ENCODE peak calls at places on chromosomes 2 and 18, in five cellular contexts. R is HFFc6, T is tibial artery, U is upper lobe of right lung, K is endothelial cell. C is an unnamed sample.

GRCh38 chr18:6521804-6522418 is 107.2 kb upstream of the L3MBTL4 start:
- DNase-seq in R (no peak), T (no peak), U (no peak), K (peak), C (no peak)

GRCh38 chr2:223954401-223954800 is 2.9 kb upstream of the MRPL44 start:
- DNase-seq in R (peak), T (no peak), U (no peak), K (no peak), C (no peak)

GRCh38 chr2:29487967-29488550 is 372.8 kb downstream of the CLIP4 start:
- DNase-seq in R (no peak), T (no peak), U (no peak), K (no peak), C (no peak)

GRCh38 chr2:145410096-145410495 is 890.2 kb upstream of the ZEB2 start:
- DNase-seq in R (no peak), T (no peak), U (no peak), K (no peak), C (no peak)

GRCh38 chr2:26820932-26821331 is 27.0 kb upstream of the DPYSL5 start:
- DNase-seq in R (no peak), T (no peak), U (no peak), K (no peak), C (no peak)

GRCh38 chr2:109448946-109449788 is 164.6 kb downstream of the SEPTIN10 start:
- DNase-seq in R (no peak), T (peak), U (peak), K (no peak), C (no peak)

GRCh38 chr18:58231930-58232329 is 187.9 kb downstream of the NEDD4L start:
- DNase-seq in R (no peak), T (no peak), U (no peak), K (no peak), C (no peak)

GRCh38 chr18:67386028-67386427 is 130.5 kb downstream of the DSEL start:
- DNase-seq in R (peak), T (no peak), U (no peak), K (no peak), C (no peak)

GRCh38 chr2:20661028-20661980 is 5.6 kb upstream of the GDF7 start:
- DNase-seq in R (peak), T (peak), U (peak), K (peak), C (no peak)

GRCh38 chr2:184425083-184425482 is 173.2 kb upstream of the ZNF804A start:
- DNase-seq in R (no peak), T (no peak), U (no peak), K (no peak), C (no peak)

GRCh38 chr2:239300871-239301742 is 99.7 kb downstream of the HDAC4 start:
- DNase-seq in R (no peak), T (peak), U (peak), K (no peak), C (no peak)

GRCh38 chr2:101827246-101827645 is 129.7 kb downstream of the MAP4K4 start:
- DNase-seq in R (peak), T (no peak), U (no peak), K (no peak), C (no peak)

GRCh38 chr2:224400174-224400810 is 1.6 kb downstream of the FAM124B start:
- DNase-seq in R (no peak), T (no peak), U (no peak), K (no peak), C (no peak)

GRCh38 chr18:67705748-67706147 is 189.2 kb upstream of the DSEL start:
- DNase-seq in R (no peak), T (no peak), U (no peak), K (no peak), C (no peak)

GRCh38 chr2:95384854-95385569 is 17.5 kb upstream of the FAHD2A start:
- DNase-seq in R (no peak), T (peak), U (peak), K (no peak), C (no peak)

GRCh38 chr2:52416340-52416739 is 1351.3 kb upstream of the CHAC2 start:
- DNase-seq in R (no peak), T (no peak), U (no peak), K (no peak), C (no peak)

GRCh38 chr18:74511823-74512222 is 15.7 kb downstream of the CNDP2 start:
- DNase-seq in R (no peak), T (peak), U (no peak), K (no peak), C (no peak)

GRCh38 chr2:23540804-23541360 is 155.9 kb downstream of the KLHL29 start:
- DNase-seq in R (no peak), T (no peak), U (no peak), K (no peak), C (no peak)

GRCh38 chr2:181051861-181052522 is 71.6 kb downstream of the UBE2E3 start:
- DNase-seq in R (no peak), T (no peak), U (no peak), K (no peak), C (no peak)

GRCh38 chr2:20424300-20425290 is 22.3 kb upstream of the RHOB start:
- DNase-seq in R (peak), T (peak), U (peak), K (peak), C (no peak)

GRCh38 chr2:229931241-229931640 is 8.9 kb downstream of the FBXO36 start:
- DNase-seq in R (no peak), T (no peak), U (no peak), K (no peak), C (no peak)

GRCh38 chr2:74778381-74779371 is 55.3 kb upstream of the HK2 start:
- DNase-seq in R (no peak), T (peak), U (no peak), K (peak), C (no peak)

GRCh38 chr2:102418421-102418961 is 4.5 kb upstream of the IL18RAP start:
- DNase-seq in R (no peak), T (no peak), U (no peak), K (no peak), C (no peak)

GRCh38 chr2:127453392-127454171 is 35.4 kb downstream of the PROC start:
- DNase-seq in R (no peak), T (no peak), U (no peak), K (no peak), C (no peak)

GRCh38 chr2:216989335-216990129 is 129.7 kb upstream of the TNP1 start:
- DNase-seq in R (peak), T (no peak), U (no peak), K (no peak), C (no peak)

GRCh38 chr2:62928015-62928414 is 122.6 kb upstream of the OTX1 start:
- DNase-seq in R (no peak), T (no peak), U (no peak), K (no peak), C (no peak)

GRCh38 chr18:26706796-26707406 is 158.5 kb upstream of the KCTD1 start:
- DNase-seq in R (no peak), T (no peak), U (no peak), K (no peak), C (no peak)

GRCh38 chr2:240143801-240144648 is 3.6 kb upstream of the OTOS start:
- DNase-seq in R (peak), T (peak), U (peak), K (peak), C (peak)

GRCh38 chr2:238868067-238868524 is 20.2 kb downstream of the TWIST2 start:
- DNase-seq in R (peak), T (peak), U (peak), K (no peak), C (no peak)

GRCh38 chr2:113826346-113827285 is 63.3 kb upstream of the ACTR3 start:
- DNase-seq in R (no peak), T (no peak), U (no peak), K (no peak), C (no peak)

GRCh38 chr2:237431372-237431771 is 17.4 kb upstream of the COL6A3 start:
- DNase-seq in R (peak), T (no peak), U (no peak), K (no peak), C (no peak)

GRCh38 chr2:105789745-105790466 is 45.2 kb downstream of the NCK2 start:
- DNase-seq in R (peak), T (peak), U (no peak), K (no peak), C (no peak)

GRCh38 chr2:23532311-23533013 is 147.5 kb downstream of the KLHL29 start:
- DNase-seq in R (no peak), T (no peak), U (no peak), K (no peak), C (no peak)

GRCh38 chr2:187078297-187078696 is 229.3 kb upstream of the ZSWIM2 start:
- DNase-seq in R (no peak), T (no peak), U (no peak), K (no peak), C (no peak)

GRCh38 chr18:5868218-5868904 is 27.0 kb downstream of the TMEM200C start:
- DNase-seq in R (peak), T (no peak), U (no peak), K (peak), C (no peak)

GRCh38 chr18:49647496-49648168 is 85.8 kb downstream of the LIPG start:
- DNase-seq in R (no peak), T (no peak), U (no peak), K (no peak), C (no peak)

GRCh38 chr18:24968233-24968775 is 383.7 kb downstream of the ZNF521 start:
- DNase-seq in R (no peak), T (no peak), U (no peak), K (no peak), C (no peak)

GRCh38 chr18:24959100-24959499 is 392.9 kb downstream of the ZNF521 start:
- DNase-seq in R (no peak), T (no peak), U (no peak), K (no peak), C (no peak)

DNA sequence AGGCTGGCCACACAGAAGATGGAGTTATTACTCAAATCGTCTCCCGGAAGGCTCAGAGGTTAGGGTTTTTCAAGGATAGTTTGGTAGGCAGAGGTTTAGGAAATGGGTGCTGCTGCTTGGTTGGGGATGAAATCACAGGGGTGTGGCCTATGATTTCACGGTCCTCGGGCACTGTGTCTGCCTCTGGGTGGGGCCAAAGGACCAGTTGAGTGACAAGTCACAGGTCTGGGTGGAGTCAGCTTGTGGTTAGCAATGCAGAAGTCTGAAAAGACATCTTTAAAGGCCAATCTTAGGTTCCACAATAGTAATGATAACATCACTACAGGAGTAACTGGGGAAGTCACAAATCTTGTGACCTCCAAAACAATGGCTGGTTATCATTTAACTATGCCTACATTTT is 387.8 kb downstream of the ZNF521 start:
- DNase-seq in R (no peak), T (no peak), U (no peak), K (no peak), C (no peak)
- TF ChIP-seq CTCF in R (no peak), T (no peak), U (no peak), K (no peak), C (no peak)

GRCh38 chr2:3457524-3458395 is 61.6 kb downstream of the ADI1 start:
- DNase-seq in R (no peak), T (no peak), U (no peak), K (no peak), C (no peak)

GRCh38 chr2:3458396-3459184 is 60.7 kb downstream of the ADI1 start:
- DNase-seq in R (no peak), T (no peak), U (no peak), K (no peak), C (no peak)

GRCh38 chr2:3460161-3460560 is 59.2 kb downstream of the ADI1 start:
- DNase-seq in R (no peak), T (no peak), U (no peak), K (no peak), C (no peak)

GRCh38 chr2:3460831-3461544 is 58.3 kb downstream of the ADI1 start:
- DNase-seq in R (no peak), T (peak), U (no peak), K (no peak), C (no peak)

GRCh38 chr2:3459185-3460015 is 59.9 kb downstream of the ADI1 start:
- DNase-seq in R (no peak), T (peak), U (peak), K (no peak), C (no peak)
- TF ChIP-seq CTCF in R (no peak), T (no peak), U (no peak), K (no peak), C (no peak)

DNA sequence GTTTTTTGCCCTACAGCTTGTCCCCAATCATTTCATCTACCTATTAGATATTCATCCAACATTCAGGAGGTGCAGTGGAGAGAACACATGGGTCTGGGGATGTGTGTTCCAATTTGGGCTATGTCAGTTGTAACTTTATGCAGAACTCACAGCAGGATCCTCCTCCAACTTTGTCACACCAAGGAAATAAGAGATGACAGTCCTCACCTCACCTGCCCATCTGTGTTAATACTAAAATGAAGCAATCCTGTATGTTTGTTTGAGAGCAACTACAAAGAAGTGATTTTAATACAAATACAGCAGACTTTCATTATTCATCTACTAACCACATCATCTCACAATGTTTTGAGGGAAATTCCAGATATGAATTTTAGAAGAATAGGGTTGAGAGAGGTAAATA is 126.7 kb downstream of the ARHGAP15 start:
- DNase-seq in R (no peak), T (no peak), U (no peak), K (no peak), C (no peak)
- TF ChIP-seq CTCF in R (no peak), T (no peak), U (no peak), K (no peak), C (no peak)

GRCh38 chr2:9703701-9704221 is 73.0 kb upstream of the YWHAQ start:
- DNase-seq in R (peak), T (no peak), U (no peak), K (no peak), C (peak)
- TF ChIP-seq CTCF in R (peak), T (no peak), U (no peak), K (no peak), C (no peak)

DNA sequence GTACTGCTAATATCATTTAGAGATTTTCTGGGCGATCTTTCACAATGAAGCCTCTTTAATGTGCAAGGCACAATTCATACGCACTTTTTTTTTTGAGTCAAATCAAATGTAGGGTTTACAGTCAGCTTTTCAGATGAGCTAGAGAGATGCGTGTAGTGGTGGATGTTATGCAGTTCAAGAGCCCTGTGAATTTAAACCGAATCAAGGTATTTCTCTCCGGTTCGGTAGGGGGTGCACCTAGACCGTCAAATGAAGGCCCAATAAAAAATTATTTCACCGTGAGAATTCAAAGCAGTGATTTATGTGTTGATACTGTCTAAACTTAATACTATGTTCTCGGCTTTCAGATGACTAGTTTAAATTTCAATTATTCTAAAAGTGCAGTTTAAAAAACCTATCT is 1.1 kb downstream of the PTH2R start:
- DNase-seq in R (peak), T (no peak), U (no peak), K (peak), C (no peak)
- TF ChIP-seq CTCF in R (peak), T (no peak), U (peak), K (peak), C (no peak)

GRCh38 chr2:134490535-134490934 is 228.3 kb downstream of the TMEM163 start:
- DNase-seq in R (no peak), T (no peak), U (no peak), K (no peak), C (no peak)

GRCh38 chr2:134491796-134492441 is 226.9 kb downstream of the TMEM163 start:
- DNase-seq in R (no peak), T (no peak), U (no peak), K (no peak), C (no peak)

GRCh38 chr2:134491022-134491421 is 227.8 kb downstream of the TMEM163 start:
- DNase-seq in R (no peak), T (no peak), U (no peak), K (no peak), C (no peak)

GRCh38 chr2:134489732-134490384 is 228.9 kb downstream of the TMEM163 start:
- DNase-seq in R (no peak), T (no peak), U (no peak), K (no peak), C (no peak)

GRCh38 chr2:134493797-134494196 is 225.0 kb downstream of the TMEM163 start:
- DNase-seq in R (no peak), T (no peak), U (no peak), K (no peak), C (no peak)
- TF ChIP-seq CTCF in R (no peak), T (no peak), U (no peak), K (no peak), C (no peak)

GRCh38 chr18:52288403-52289004 is 51.5 kb upstream of the DCC start:
- DNase-seq in R (no peak), T (no peak), U (peak), K (peak), C (no peak)
- TF ChIP-seq CTCF in R (peak), T (no peak), U (peak), K (peak), C (no peak)

GRCh38 chr2:37851428-37851827 is 73.7 kb upstream of the RMDN2 start:
- DNase-seq in R (no peak), T (no peak), U (no peak), K (no peak), C (no peak)
- TF ChIP-seq CTCF in R (no peak), T (no peak), U (peak), K (no peak), C (no peak)